ENCODE peak calls at places on chromosomes 7 and 10, in ten cellular contexts. One of them, this sample, is unnamed.

GRCh38 chr7:43884209-43884608 is 14.9 kb upstream of the MRPS24 start:
- DNase-seq in activated naive CD4-positive, alpha-beta T cell: no peak
- DNase-seq in heart left ventricle: no peak
- DNase-seq in fibroblast of the aortic adventitia: no peak
- DNase-seq in aorta: no peak
- DNase-seq in GM19239: no peak
- DNase-seq in KBM-7: no peak
- DNase-seq in anterior cingulate cortex: no peak
- DNase-seq in NCI-H1417: no peak
- DNase-seq in Karpas-422: no peak
- DNase-seq in this sample: no peak

GRCh38 chr10:49091450-49092210 is 23.7 kb downstream of the VSTM4 start:
- DNase-seq in fibroblast of the aortic adventitia: no peak
- DNase-seq in Karpas-422: no peak
- DNase-seq in NCI-H1417: no peak
- DNase-seq in activated naive CD4-positive, alpha-beta T cell: no peak
- DNase-seq in anterior cingulate cortex: no peak
- DNase-seq in GM19239: no peak
- DNase-seq in heart left ventricle: no peak
- DNase-seq in KBM-7: no peak
- DNase-seq in aorta: no peak
- DNase-seq in this sample: peak; percentile 29

GRCh38 chr7:108124820-108125219 is 5.3 kb downstream of the LAMB4 start:
- DNase-seq in NCI-H1417: no peak
- DNase-seq in Karpas-422: no peak
- DNase-seq in activated naive CD4-positive, alpha-beta T cell: no peak
- DNase-seq in anterior cingulate cortex: no peak
- DNase-seq in aorta: no peak
- DNase-seq in GM19239: no peak
- DNase-seq in fibroblast of the aortic adventitia: peak; percentile 47
- DNase-seq in KBM-7: no peak
- DNase-seq in heart left ventricle: no peak
- DNase-seq in this sample: no peak

GRCh38 chr10:75367098-75367497 is 34.5 kb downstream of the ZNF503 start:
- DNase-seq in Karpas-422: no peak
- DNase-seq in KBM-7: no peak
- DNase-seq in fibroblast of the aortic adventitia: no peak
- DNase-seq in NCI-H1417: peak; percentile 16
- DNase-seq in GM19239: no peak
- DNase-seq in anterior cingulate cortex: no peak
- DNase-seq in heart left ventricle: no peak
- DNase-seq in activated naive CD4-positive, alpha-beta T cell: no peak
- DNase-seq in aorta: no peak
- DNase-seq in this sample: no peak

GRCh38 chr10:29356931-29357330 is 68.1 kb downstream of the LYZL1 start:
- DNase-seq in fibroblast of the aortic adventitia: no peak
- DNase-seq in GM19239: no peak
- DNase-seq in KBM-7: no peak
- DNase-seq in NCI-H1417: no peak
- DNase-seq in anterior cingulate cortex: no peak
- DNase-seq in heart left ventricle: no peak
- DNase-seq in Karpas-422: no peak
- DNase-seq in aorta: no peak
- DNase-seq in activated naive CD4-positive, alpha-beta T cell: no peak
- DNase-seq in this sample: no peak

GRCh38 chr10:59284111-59284975 is 78.0 kb downstream of the FAM13C start:
- DNase-seq in anterior cingulate cortex: no peak
- DNase-seq in GM19239: no peak
- DNase-seq in Karpas-422: no peak
- DNase-seq in heart left ventricle: no peak
- DNase-seq in activated naive CD4-positive, alpha-beta T cell: no peak
- DNase-seq in KBM-7: no peak
- DNase-seq in NCI-H1417: no peak
- DNase-seq in aorta: no peak
- DNase-seq in fibroblast of the aortic adventitia: no peak
- DNase-seq in this sample: no peak

GRCh38 chr7:909358-910329 is 33.3 kb downstream of the GET4 start:
- DNase-seq in Karpas-422: peak; percentile 81
- DNase-seq in aorta: peak; percentile 93
- DNase-seq in GM19239: peak; percentile 59
- DNase-seq in anterior cingulate cortex: peak; percentile 52
- DNase-seq in fibroblast of the aortic adventitia: peak; percentile 70
- DNase-seq in NCI-H1417: peak; percentile 15
- DNase-seq in heart left ventricle: peak; percentile 86
- DNase-seq in KBM-7: peak; percentile 80
- DNase-seq in activated naive CD4-positive, alpha-beta T cell: no peak
- DNase-seq in this sample: peak; percentile 88

GRCh38 chr7:13742719-13743640 is 246.5 kb downstream of the ETV1 start:
- DNase-seq in Karpas-422: peak; percentile 80
- DNase-seq in fibroblast of the aortic adventitia: peak; percentile 70
- DNase-seq in KBM-7: peak; percentile 21
- DNase-seq in NCI-H1417: peak; percentile 80
- DNase-seq in GM19239: no peak
- DNase-seq in anterior cingulate cortex: peak; percentile 2
- DNase-seq in aorta: no peak
- DNase-seq in heart left ventricle: peak; percentile 48
- DNase-seq in activated naive CD4-positive, alpha-beta T cell: no peak
- DNase-seq in this sample: no peak

GRCh38 chr7:130153251-130153908 is 51.8 kb downstream of the TMEM209 start:
- DNase-seq in heart left ventricle: no peak
- DNase-seq in KBM-7: no peak
- DNase-seq in Karpas-422: no peak
- DNase-seq in activated naive CD4-positive, alpha-beta T cell: no peak
- DNase-seq in GM19239: no peak
- DNase-seq in aorta: no peak
- DNase-seq in fibroblast of the aortic adventitia: no peak
- DNase-seq in anterior cingulate cortex: no peak
- DNase-seq in NCI-H1417: no peak
- DNase-seq in this sample: no peak

GRCh38 chr7:29346574-29346973 is 152.0 kb downstream of the CHN2 start:
- DNase-seq in heart left ventricle: no peak
- DNase-seq in Karpas-422: no peak
- DNase-seq in GM19239: no peak
- DNase-seq in fibroblast of the aortic adventitia: no peak
- DNase-seq in activated naive CD4-positive, alpha-beta T cell: no peak
- DNase-seq in NCI-H1417: no peak
- DNase-seq in aorta: no peak
- DNase-seq in anterior cingulate cortex: no peak
- DNase-seq in KBM-7: no peak
- DNase-seq in this sample: no peak

GRCh38 chr7:44665531-44666213 is 59.2 kb downstream of the OGDH start:
- DNase-seq in activated naive CD4-positive, alpha-beta T cell: no peak
- DNase-seq in heart left ventricle: no peak
- DNase-seq in NCI-H1417: no peak
- DNase-seq in KBM-7: no peak
- DNase-seq in GM19239: no peak
- DNase-seq in aorta: no peak
- DNase-seq in Karpas-422: no peak
- DNase-seq in anterior cingulate cortex: no peak
- DNase-seq in fibroblast of the aortic adventitia: peak; percentile 91
- DNase-seq in this sample: no peak

GRCh38 chr10:132310701-132311337 is 3.1 kb upstream of the STK32C start:
- DNase-seq in KBM-7: no peak
- DNase-seq in heart left ventricle: peak; percentile 9
- DNase-seq in anterior cingulate cortex: no peak
- DNase-seq in aorta: peak; percentile 39
- DNase-seq in Karpas-422: no peak
- DNase-seq in GM19239: no peak
- DNase-seq in fibroblast of the aortic adventitia: no peak
- DNase-seq in activated naive CD4-positive, alpha-beta T cell: no peak
- DNase-seq in NCI-H1417: no peak
- DNase-seq in this sample: no peak

GRCh38 chr10:5732141-5732540 is 47.5 kb downstream of the TASOR2 start:
- DNase-seq in fibroblast of the aortic adventitia: no peak
- DNase-seq in activated naive CD4-positive, alpha-beta T cell: no peak
- DNase-seq in NCI-H1417: no peak
- DNase-seq in aorta: no peak
- DNase-seq in anterior cingulate cortex: no peak
- DNase-seq in GM19239: no peak
- DNase-seq in heart left ventricle: peak; percentile 63
- DNase-seq in KBM-7: no peak
- DNase-seq in Karpas-422: no peak
- DNase-seq in this sample: no peak

This sample was measured in upper lobe of right lung.